ENCODE peak calls at places on chromosome 11, in eight cellular contexts. One of them, this sample, is unnamed.

GRCh38 chr11:119167933-119168332 is 592 bp upstream of the NLRX1 start:
- DNase-seq in tibial nerve: no peak
- DNase-seq in activated T-helper 1 cell treated with anti-CD3 and anti-CD28 coated beads, Interleukin-12 subunit alpha, Interleukin-12 subunit beta, Interleukin-2, Interleukin-4 antibody, amounts not matched to agents 30 ng/mL and 10 ng/mL and 1 ng/mL, durations not matched to agents 14 hours and 24 hours and 36 hours: no peak
- DNase-seq in occipital lobe: no peak
- DNase-seq in amygdala: no peak
- DNase-seq in sciatic nerve: no peak
- DNase-seq in left cardiac atrium: no peak
- DNase-seq in uterus: no peak
- DNase-seq in this sample: no peak

GRCh38 chr11:117026593-117027330 is 71.5 kb downstream of the SIK3 start:
- DNase-seq in tibial nerve: no peak
- DNase-seq in activated T-helper 1 cell treated with anti-CD3 and anti-CD28 coated beads, Interleukin-12 subunit alpha, Interleukin-12 subunit beta, Interleukin-2, Interleukin-4 antibody, amounts not matched to agents 30 ng/mL and 10 ng/mL and 1 ng/mL, durations not matched to agents 14 hours and 24 hours and 36 hours: no peak
- DNase-seq in occipital lobe: no peak
- DNase-seq in amygdala: no peak
- DNase-seq in sciatic nerve: no peak
- DNase-seq in left cardiac atrium: no peak
- DNase-seq in uterus: no peak
- DNase-seq in this sample: no peak

GRCh38 chr11:13339196-13340153 is 61.9 kb downstream of the BMAL1 start:
- DNase-seq in tibial nerve: no peak
- DNase-seq in activated T-helper 1 cell treated with anti-CD3 and anti-CD28 coated beads, Interleukin-12 subunit alpha, Interleukin-12 subunit beta, Interleukin-2, Interleukin-4 antibody, amounts not matched to agents 30 ng/mL and 10 ng/mL and 1 ng/mL, durations not matched to agents 14 hours and 24 hours and 36 hours: no peak
- DNase-seq in occipital lobe: no peak
- DNase-seq in amygdala: no peak
- DNase-seq in sciatic nerve: no peak
- DNase-seq in left cardiac atrium: no peak
- DNase-seq in uterus: no peak
- DNase-seq in this sample: no peak

GRCh38 chr11:113518716-113519495 is 43.7 kb upstream of the DRD2 start:
- DNase-seq in tibial nerve: no peak
- DNase-seq in activated T-helper 1 cell treated with anti-CD3 and anti-CD28 coated beads, Interleukin-12 subunit alpha, Interleukin-12 subunit beta, Interleukin-2, Interleukin-4 antibody, amounts not matched to agents 30 ng/mL and 10 ng/mL and 1 ng/mL, durations not matched to agents 14 hours and 24 hours and 36 hours: no peak
- DNase-seq in occipital lobe: no peak
- DNase-seq in amygdala: no peak
- DNase-seq in sciatic nerve: no peak
- DNase-seq in left cardiac atrium: no peak
- DNase-seq in uterus: no peak
- DNase-seq in this sample: no peak

GRCh38 chr11:63783925-63784592 is 15.5 kb upstream of the ZFTA start:
- DNase-seq in tibial nerve: no peak
- DNase-seq in activated T-helper 1 cell treated with anti-CD3 and anti-CD28 coated beads, Interleukin-12 subunit alpha, Interleukin-12 subunit beta, Interleukin-2, Interleukin-4 antibody, amounts not matched to agents 30 ng/mL and 10 ng/mL and 1 ng/mL, durations not matched to agents 14 hours and 24 hours and 36 hours: no peak
- DNase-seq in occipital lobe: no peak
- DNase-seq in amygdala: no peak
- DNase-seq in sciatic nerve: no peak
- DNase-seq in left cardiac atrium: no peak
- DNase-seq in uterus: no peak
- DNase-seq in this sample: no peak

GRCh38 chr11:107359701-107360100 is 97.9 kb downstream of the CWF19L2 start:
- DNase-seq in tibial nerve: no peak
- DNase-seq in activated T-helper 1 cell treated with anti-CD3 and anti-CD28 coated beads, Interleukin-12 subunit alpha, Interleukin-12 subunit beta, Interleukin-2, Interleukin-4 antibody, amounts not matched to agents 30 ng/mL and 10 ng/mL and 1 ng/mL, durations not matched to agents 14 hours and 24 hours and 36 hours: no peak
- DNase-seq in occipital lobe: no peak
- DNase-seq in amygdala: no peak
- DNase-seq in sciatic nerve: no peak
- DNase-seq in left cardiac atrium: no peak
- DNase-seq in uterus: no peak
- DNase-seq in this sample: no peak

GRCh38 chr11:132349806-132350733 is 979.7 kb downstream of the NTM start:
- DNase-seq in tibial nerve: no peak
- DNase-seq in activated T-helper 1 cell treated with anti-CD3 and anti-CD28 coated beads, Interleukin-12 subunit alpha, Interleukin-12 subunit beta, Interleukin-2, Interleukin-4 antibody, amounts not matched to agents 30 ng/mL and 10 ng/mL and 1 ng/mL, durations not matched to agents 14 hours and 24 hours and 36 hours: no peak
- DNase-seq in occipital lobe: no peak
- DNase-seq in amygdala: no peak
- DNase-seq in sciatic nerve: no peak
- DNase-seq in left cardiac atrium: no peak
- DNase-seq in uterus: no peak
- DNase-seq in this sample: no peak

GRCh38 chr11:69560141-69560790 is 78.8 kb downstream of the LINC01488 start:
- DNase-seq in tibial nerve: no peak
- DNase-seq in activated T-helper 1 cell treated with anti-CD3 and anti-CD28 coated beads, Interleukin-12 subunit alpha, Interleukin-12 subunit beta, Interleukin-2, Interleukin-4 antibody, amounts not matched to agents 30 ng/mL and 10 ng/mL and 1 ng/mL, durations not matched to agents 14 hours and 24 hours and 36 hours: no peak
- DNase-seq in occipital lobe: no peak
- DNase-seq in amygdala: no peak
- DNase-seq in sciatic nerve: no peak
- DNase-seq in left cardiac atrium: no peak
- DNase-seq in uterus: no peak
- DNase-seq in this sample: no peak

GRCh38 chr11:86431258-86431657 is 56.6 kb downstream of the CCDC81 start:
- DNase-seq in tibial nerve: no peak
- DNase-seq in activated T-helper 1 cell treated with anti-CD3 and anti-CD28 coated beads, Interleukin-12 subunit alpha, Interleukin-12 subunit beta, Interleukin-2, Interleukin-4 antibody, amounts not matched to agents 30 ng/mL and 10 ng/mL and 1 ng/mL, durations not matched to agents 14 hours and 24 hours and 36 hours: no peak
- DNase-seq in occipital lobe: no peak
- DNase-seq in amygdala: no peak
- DNase-seq in sciatic nerve: no peak
- DNase-seq in left cardiac atrium: no peak
- DNase-seq in uterus: no peak
- DNase-seq in this sample: no peak

GRCh38 chr11:10792385-10793068 is 16.2 kb downstream of the EIF4G2 start:
- DNase-seq in tibial nerve: peak
- DNase-seq in activated T-helper 1 cell treated with anti-CD3 and anti-CD28 coated beads, Interleukin-12 subunit alpha, Interleukin-12 subunit beta, Interleukin-2, Interleukin-4 antibody, amounts not matched to agents 30 ng/mL and 10 ng/mL and 1 ng/mL, durations not matched to agents 14 hours and 24 hours and 36 hours: peak
- DNase-seq in occipital lobe: peak
- DNase-seq in amygdala: peak
- DNase-seq in sciatic nerve: peak
- DNase-seq in left cardiac atrium: peak
- DNase-seq in uterus: peak
- DNase-seq in this sample: peak

GRCh38 chr11:98455500-98456186 is 565.1 kb upstream of the CNTN5 start:
- DNase-seq in tibial nerve: no peak
- DNase-seq in activated T-helper 1 cell treated with anti-CD3 and anti-CD28 coated beads, Interleukin-12 subunit alpha, Interleukin-12 subunit beta, Interleukin-2, Interleukin-4 antibody, amounts not matched to agents 30 ng/mL and 10 ng/mL and 1 ng/mL, durations not matched to agents 14 hours and 24 hours and 36 hours: no peak
- DNase-seq in occipital lobe: no peak
- DNase-seq in amygdala: no peak
- DNase-seq in sciatic nerve: no peak
- DNase-seq in left cardiac atrium: no peak
- DNase-seq in uterus: no peak
- DNase-seq in this sample: no peak

GRCh38 chr11:8055111-8055835 is 25.7 kb upstream of the TUB start:
- DNase-seq in tibial nerve: no peak
- DNase-seq in activated T-helper 1 cell treated with anti-CD3 and anti-CD28 coated beads, Interleukin-12 subunit alpha, Interleukin-12 subunit beta, Interleukin-2, Interleukin-4 antibody, amounts not matched to agents 30 ng/mL and 10 ng/mL and 1 ng/mL, durations not matched to agents 14 hours and 24 hours and 36 hours: no peak
- DNase-seq in occipital lobe: no peak
- DNase-seq in amygdala: no peak
- DNase-seq in sciatic nerve: no peak
- DNase-seq in left cardiac atrium: no peak
- DNase-seq in uterus: peak
- DNase-seq in this sample: no peak

GRCh38 chr11:29328961-29329441 is 687.8 kb downstream of the KCNA4 start:
- DNase-seq in tibial nerve: no peak
- DNase-seq in activated T-helper 1 cell treated with anti-CD3 and anti-CD28 coated beads, Interleukin-12 subunit alpha, Interleukin-12 subunit beta, Interleukin-2, Interleukin-4 antibody, amounts not matched to agents 30 ng/mL and 10 ng/mL and 1 ng/mL, durations not matched to agents 14 hours and 24 hours and 36 hours: no peak
- DNase-seq in occipital lobe: no peak
- DNase-seq in amygdala: no peak
- DNase-seq in sciatic nerve: no peak
- DNase-seq in left cardiac atrium: no peak
- DNase-seq in uterus: no peak
- DNase-seq in this sample: no peak

GRCh38 chr11:87255589-87255988 is 217.9 kb downstream of the TMEM135 start:
- DNase-seq in tibial nerve: no peak
- DNase-seq in activated T-helper 1 cell treated with anti-CD3 and anti-CD28 coated beads, Interleukin-12 subunit alpha, Interleukin-12 subunit beta, Interleukin-2, Interleukin-4 antibody, amounts not matched to agents 30 ng/mL and 10 ng/mL and 1 ng/mL, durations not matched to agents 14 hours and 24 hours and 36 hours: no peak
- DNase-seq in occipital lobe: no peak
- DNase-seq in amygdala: no peak
- DNase-seq in sciatic nerve: no peak
- DNase-seq in left cardiac atrium: no peak
- DNase-seq in uterus: no peak
- DNase-seq in this sample: peak

GRCh38 chr11:19368726-19369364 is 128.1 kb upstream of the E2F8 start:
- DNase-seq in tibial nerve: no peak
- DNase-seq in activated T-helper 1 cell treated with anti-CD3 and anti-CD28 coated beads, Interleukin-12 subunit alpha, Interleukin-12 subunit beta, Interleukin-2, Interleukin-4 antibody, amounts not matched to agents 30 ng/mL and 10 ng/mL and 1 ng/mL, durations not matched to agents 14 hours and 24 hours and 36 hours: no peak
- DNase-seq in occipital lobe: no peak
- DNase-seq in amygdala: no peak
- DNase-seq in sciatic nerve: no peak
- DNase-seq in left cardiac atrium: no peak
- DNase-seq in uterus: no peak
- DNase-seq in this sample: no peak

This sample was measured in AML-193.